ENCODE peak calls at places on chromosomes 2 and 18, in six cellular contexts. Y is GM12878, N is GM12892, X is K562, J is HepG2, D is H1. H is an unnamed sample.

GRCh38 chr2:120014231-120014990 is 1.5 kb downstream of the EPB41L5 start:
- DNase-seq in Y (no peak), N (no peak), X (no peak), J (no peak), D (no peak), H (no peak)

GRCh38 chr2:23346781-23347180 is 38.2 kb upstream of the KLHL29 start:
- DNase-seq in Y (no peak), N (no peak), X (no peak), J (no peak), D (no peak), H (no peak)

GRCh38 chr18:35267161-35267651 is 22.8 kb downstream of the ZSCAN30 start:
- DNase-seq in Y (no peak), N (no peak), X (no peak), J (no peak), D (no peak), H (peak)

GRCh38 chr18:44812426-44812825 is 131.7 kb downstream of the SETBP1 start:
- DNase-seq in Y (no peak), N (no peak), X (no peak), J (no peak), D (no peak), H (no peak)

GRCh38 chr18:39681061-39681460 is 2115.5 kb upstream of the CELF4 start:
- DNase-seq in Y (no peak), N (no peak), X (no peak), J (no peak), D (no peak), H (no peak)

GRCh38 chr2:163734911-163735691 is 707 bp downstream of the FIGN start:
- DNase-seq in Y (no peak), N (no peak), X (no peak), J (no peak), D (no peak), H (no peak)

GRCh38 chr2:43399098-43399497 is 172.7 kb upstream of the ZFP36L2 start:
- DNase-seq in Y (no peak), N (no peak), X (no peak), J (no peak), D (no peak), H (no peak)

GRCh38 chr2:226307440-226308365 is 491.9 kb downstream of the IRS1 start:
- DNase-seq in Y (no peak), N (no peak), X (no peak), J (no peak), D (no peak), H (no peak)

GRCh38 chr2:118177318-118177717 is 89.0 kb downstream of the INSIG2 start:
- DNase-seq in Y (no peak), N (no peak), X (no peak), J (no peak), D (no peak), H (no peak)

GRCh38 chr18:74291771-74292540 is at the start of gene CYB5A:
- DNase-seq in Y (peak), N (peak), X (peak), J (peak), D (peak), H (peak)
- TF ChIP-seq POLR2A in Y (peak), N (peak), X (no peak), J (peak), D (no peak), H (no peak)

GRCh38 chr2:111169924-111170323 is 49.2 kb downstream of the BCL2L11 start:
- DNase-seq in Y (no peak), N (no peak), X (no peak), J (no peak), D (no peak), H (no peak)
- TF ChIP-seq TAF1 in Y (no peak), N (no peak), X (no peak), J (no peak), D (no peak), H (no peak)

GRCh38 chr2:229087843-229088520 is 183.1 kb downstream of the PID1 start:
- DNase-seq in Y (no peak), N (no peak), X (no peak), J (no peak), D (no peak), H (no peak)

GRCh38 chr2:229083606-229084349 is 187.3 kb downstream of the PID1 start:
- DNase-seq in Y (no peak), N (no peak), X (no peak), J (no peak), D (no peak), H (no peak)

GRCh38 chr2:229087229-229087628 is 183.9 kb downstream of the PID1 start:
- DNase-seq in Y (no peak), N (no peak), X (no peak), J (no peak), D (no peak), H (no peak)

GRCh38 chr2:229084467-229084866 is 186.6 kb downstream of the PID1 start:
- DNase-seq in Y (no peak), N (no peak), X (no peak), J (no peak), D (no peak), H (no peak)

GRCh38 chr2:229085439-229085838 is 185.6 kb downstream of the PID1 start:
- DNase-seq in Y (no peak), N (no peak), X (no peak), J (no peak), D (no peak), H (no peak)
- TF ChIP-seq POLR2A in Y (no peak), N (no peak), X (no peak), J (no peak), D (no peak), H (no peak)

GRCh38 chr18:73283032-73283431 is 415.2 kb upstream of the NETO1 start:
- DNase-seq in Y (no peak), N (no peak), X (no peak), J (no peak), D (no peak), H (no peak)

GRCh38 chr18:73279499-73279898 is 411.7 kb upstream of the NETO1 start:
- DNase-seq in Y (no peak), N (no peak), X (no peak), J (no peak), D (no peak), H (no peak)

GRCh38 chr18:73288813-73289212 is 421.0 kb upstream of the NETO1 start:
- DNase-seq in Y (no peak), N (no peak), X (no peak), J (no peak), D (no peak), H (no peak)

GRCh38 chr18:73283788-73284187 is 416.0 kb upstream of the NETO1 start:
- DNase-seq in Y (no peak), N (no peak), X (no peak), J (no peak), D (no peak), H (no peak)
- TF ChIP-seq TAF1 in Y (no peak), N (no peak), X (no peak), J (no peak), D (no peak), H (no peak)

GRCh38 chr2:241637233-241638062 is at the start of gene ATG4B:
- DNase-seq in Y (peak), N (peak), X (peak), J (peak), D (peak), H (peak)
- TF ChIP-seq POLR2A in Y (peak), N (peak), X (peak), J (no peak), D (peak), H (peak)

DNA sequence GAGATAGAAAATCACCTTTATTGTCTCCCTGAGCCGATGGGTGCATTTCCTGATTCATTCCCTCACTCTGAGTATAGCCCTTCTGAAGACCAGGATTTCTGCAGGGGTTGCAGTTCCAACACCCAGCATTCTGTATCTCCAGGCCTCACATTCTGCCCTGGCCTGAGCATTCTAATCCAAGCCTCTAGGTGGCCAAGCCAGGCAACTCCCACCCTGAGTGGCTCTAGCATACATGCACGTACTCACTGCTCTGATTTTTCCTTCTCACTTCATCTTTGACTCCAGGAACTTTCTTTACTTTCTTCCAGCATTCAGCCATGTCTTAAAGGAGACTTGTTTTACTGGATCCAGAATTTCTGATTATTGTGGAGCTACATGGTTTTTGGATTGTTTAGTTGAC is 100.7 kb upstream of the STK39 start:
- DNase-seq in Y (no peak), N (no peak), X (peak), J (peak), D (no peak), H (no peak)
- TF ChIP-seq TAF1 in Y (no peak), N (no peak), X (no peak), J (no peak), D (no peak), H (no peak)

DNA sequence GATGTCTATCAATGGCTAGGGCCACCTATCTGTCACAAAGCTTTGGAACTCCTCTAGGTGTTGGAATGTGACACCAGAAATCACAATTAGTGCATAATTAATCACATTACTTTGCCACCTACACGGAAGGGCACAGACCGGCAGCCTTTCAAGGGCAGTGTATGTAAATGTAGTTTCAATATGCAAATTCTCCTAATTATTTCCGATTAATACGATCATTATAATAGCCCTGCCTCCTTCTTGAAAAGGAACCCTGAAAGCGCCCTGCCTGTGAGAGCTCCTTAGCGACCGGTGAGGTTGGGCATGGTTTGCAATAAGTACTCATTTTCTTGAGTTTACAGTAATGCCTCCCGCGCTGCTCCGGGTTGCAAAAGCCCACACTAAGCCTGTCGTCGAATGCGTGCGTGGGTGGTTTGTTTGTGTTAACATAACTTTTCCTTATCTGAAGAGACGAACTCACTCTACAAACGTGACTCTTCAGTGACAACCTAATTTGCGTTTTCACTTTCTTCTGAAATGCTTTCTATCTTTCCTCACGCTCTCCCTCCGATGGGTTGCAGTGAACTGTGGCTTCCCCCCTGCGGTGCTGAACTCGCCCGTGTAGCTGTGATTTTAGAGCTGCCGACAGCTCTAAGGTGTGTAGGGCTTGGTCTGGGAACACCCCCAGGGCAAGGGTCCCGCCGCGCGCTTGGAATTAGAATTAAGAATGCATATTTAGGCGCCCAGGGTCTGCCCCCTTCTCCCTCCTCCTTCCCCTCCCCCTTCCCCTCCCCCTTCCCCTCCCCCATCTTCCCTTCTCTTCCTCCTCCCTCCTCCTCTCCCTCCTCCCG is 710 bp upstream of the ID2 start:
- DNase-seq in Y (peak), N (no peak), X (peak), J (peak), D (no peak), H (no peak)
- TF ChIP-seq POLR2A in Y (no peak), N (no peak), X (no peak), J (no peak), D (no peak), H (no peak)

GRCh38 chr2:106095478-106096392 is 98.4 kb downstream of the UXS1 start:
- DNase-seq in Y (no peak), N (no peak), X (no peak), J (no peak), D (no peak), H (no peak)
- TF ChIP-seq TAF1 in Y (no peak), N (no peak), X (no peak), J (no peak), D (no peak), H (no peak)

DNA sequence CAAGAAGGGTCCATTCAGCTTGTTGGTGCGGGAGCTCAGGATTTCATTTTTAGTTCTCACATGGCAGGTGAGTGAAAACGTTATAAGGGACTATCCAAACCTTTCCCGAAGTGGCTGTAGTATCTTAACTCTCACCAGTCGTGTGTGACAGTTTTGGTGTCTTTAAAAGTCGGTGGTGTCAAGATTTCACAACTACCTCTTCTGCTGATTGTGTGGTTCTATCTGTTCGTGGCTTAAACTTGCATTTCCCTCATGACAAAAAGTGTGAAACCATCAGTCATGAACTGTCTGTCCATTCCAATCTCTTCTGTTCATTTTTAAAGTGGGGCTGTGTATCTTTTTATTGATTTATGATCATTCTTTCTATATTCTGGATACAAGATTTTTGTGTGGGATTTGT is 3.8 kb upstream of the AQP12B start:
- DNase-seq in Y (no peak), N (no peak), X (no peak), J (no peak), D (no peak), H (no peak)
- TF ChIP-seq POLR2A in Y (no peak), N (no peak), X (no peak), J (no peak), D (no peak), H (no peak)

GRCh38 chr2:65835975-65836549 is 403.7 kb upstream of the SPRED2 start:
- DNase-seq in Y (no peak), N (no peak), X (no peak), J (no peak), D (no peak), H (no peak)
- TF ChIP-seq TAF1 in Y (no peak), N (no peak), X (no peak), J (no peak), D (no peak), H (no peak)